ENCODE peak calls at places on chromosomes 1 and 21, in eight cellular contexts. I, R, Q, P, C, D, F and S are unnamed samples.

GRCh38 chr1:244614879-244615278 is 38.0 kb upstream of the DESI2 start:
- DNase-seq in Q (no peak), I (no peak), F (no peak), D (no peak), C (no peak), P (no peak), R (no peak), S (no peak)

GRCh38 chr1:13706058-13706457 is 6.1 kb downstream of the PRDM2 start:
- DNase-seq in D (no peak), C (no peak), Q (no peak), R (no peak), F (no peak), P (no peak), I (no peak), S (no peak)

GRCh38 chr1:6519935-6520621 is 28.6 kb upstream of the PLEKHG5 start:
- DNase-seq in I (peak; percentile 55), F (peak; percentile 56), R (no peak), C (peak; percentile 32), D (no peak), Q (no peak), P (peak; percentile 76), S (peak; percentile 64)

GRCh38 chr1:40760984-40761383 is 22.6 kb upstream of the KCNQ4 start:
- DNase-seq in P (no peak), R (no peak), Q (no peak), D (no peak), I (no peak), C (no peak), F (no peak), S (no peak)

GRCh38 chr1:110425611-110426152 is 18.2 kb upstream of the LAMTOR5 start:
- DNase-seq in F (no peak), P (peak; percentile 50), Q (no peak), D (no peak), C (no peak), R (peak; percentile 87), I (no peak), S (no peak)

GRCh38 chr21:39180429-39181019 is 2.7 kb downstream of the PSMG1 start:
- DNase-seq in Q (no peak), F (peak; percentile 28), I (no peak), C (no peak), P (no peak), D (no peak), R (no peak), S (no peak)

GRCh38 chr1:156760092-156760795 is 7.1 kb upstream of the PRCC start:
- DNase-seq in F (peak; percentile 50), C (no peak), I (no peak), R (no peak), P (no peak), D (no peak), Q (no peak), S (no peak)

GRCh38 chr1:232568331-232568852 is 61.5 kb downstream of the SIPA1L2 start:
- DNase-seq in F (no peak), C (no peak), D (no peak), Q (no peak), R (no peak), I (no peak), P (no peak), S (no peak)

GRCh38 chr1:41708332-41708731 is 210.4 kb downstream of the HIVEP3 start:
- DNase-seq in F (no peak), C (no peak), I (no peak), Q (no peak), D (no peak), P (no peak), R (no peak), S (no peak)

GRCh38 chr1:220880367-220880680 is 1.1 kb downstream of the HLX start:
- DNase-seq in P (no peak), I (no peak), D (no peak), Q (no peak), R (no peak), C (no peak), F (no peak), S (no peak)

GRCh38 chr1:113804421-113805255 is 7.6 kb downstream of the RSBN1 start:
- DNase-seq in D (peak; percentile 84), Q (no peak), I (no peak), C (peak; percentile 27), P (no peak), R (no peak), F (peak; percentile 77), S (no peak)

GRCh38 chr1:43619314-43619790 is 30.6 kb upstream of the KDM4A start:
- DNase-seq in I (no peak), D (no peak), Q (no peak), R (no peak), P (no peak), C (no peak), F (no peak), S (no peak)

GRCh38 chr1:245245021-245245667 is 90.4 kb downstream of the KIF26B start:
- DNase-seq in C (peak; percentile 58), R (no peak), Q (no peak), P (no peak), D (no peak), I (no peak), F (no peak), S (no peak)

GRCh38 chr1:82059931-82060330 is 259.2 kb downstream of the ADGRL2 start:
- DNase-seq in F (no peak), I (no peak), Q (no peak), D (no peak), C (no peak), P (no peak), R (no peak), S (no peak)

GRCh38 chr1:41696381-41696780 is 211.9 kb upstream of the EDN2 start:
- DNase-seq in I (no peak), F (no peak), C (no peak), Q (no peak), D (no peak), P (no peak), R (no peak), S (no peak)

GRCh38 chr1:11473635-11474034 is 5.3 kb upstream of the DISP3 start:
- DNase-seq in P (no peak), I (no peak), R (no peak), F (peak; percentile 53), C (no peak), Q (no peak), D (peak; percentile 27), S (no peak)

GRCh38 chr21:31660134-31660565 is 657 bp downstream of the SOD1 start:
- DNase-seq in Q (no peak), P (peak; percentile 75), D (no peak), C (no peak), R (peak; percentile 79), F (no peak), I (no peak), S (no peak)

GRCh38 chr1:86823821-86824500 is 90.0 kb downstream of the SELENOF start:
- DNase-seq in C (no peak), F (no peak), I (no peak), D (peak; percentile 79), Q (no peak), P (no peak), R (no peak), S (no peak)

GRCh38 chr1:61647142-61647541 is 77.8 kb downstream of the TM2D1 start:
- DNase-seq in I (no peak), D (peak; percentile 15), F (no peak), P (no peak), C (no peak), R (no peak), Q (no peak), S (no peak)

GRCh38 chr1:181522864-181523263 is 39.5 kb downstream of the CACNA1E start:
- DNase-seq in D (no peak), C (no peak), I (no peak), Q (no peak), R (no peak), P (no peak), F (no peak), S (no peak)

GRCh38 chr21:41750051-41750450 is 16.8 kb downstream of the RIPK4 start:
- DNase-seq in F (no peak), D (no peak), P (no peak), I (no peak), C (no peak), Q (no peak), R (no peak), S (no peak)

GRCh38 chr1:76463278-76463677 is 388.7 kb downstream of the ST6GALNAC3 start:
- DNase-seq in Q (no peak), P (no peak), R (no peak), I (no peak), F (no peak), C (no peak), D (no peak), S (no peak)

GRCh38 chr1:145997156-145998023 is 1.0 kb upstream of the TXNIP start:
- DNase-seq in D (peak; percentile 26), C (peak; percentile 66), I (no peak), F (peak; percentile 71), R (peak; percentile 80), P (peak; percentile 61), Q (no peak), S (no peak)

GRCh38 chr1:186849824-186850223 is 21.1 kb downstream of the PLA2G4A start:
- DNase-seq in P (no peak), C (no peak), F (no peak), I (no peak), R (no peak), Q (no peak), D (no peak), S (no peak)

GRCh38 chr1:17441265-17441992 is 2.0 kb upstream of the RCC2 start:
- DNase-seq in F (peak; percentile 55), I (no peak), D (no peak), Q (no peak), C (no peak), R (no peak), P (no peak), S (no peak)

DNA sequence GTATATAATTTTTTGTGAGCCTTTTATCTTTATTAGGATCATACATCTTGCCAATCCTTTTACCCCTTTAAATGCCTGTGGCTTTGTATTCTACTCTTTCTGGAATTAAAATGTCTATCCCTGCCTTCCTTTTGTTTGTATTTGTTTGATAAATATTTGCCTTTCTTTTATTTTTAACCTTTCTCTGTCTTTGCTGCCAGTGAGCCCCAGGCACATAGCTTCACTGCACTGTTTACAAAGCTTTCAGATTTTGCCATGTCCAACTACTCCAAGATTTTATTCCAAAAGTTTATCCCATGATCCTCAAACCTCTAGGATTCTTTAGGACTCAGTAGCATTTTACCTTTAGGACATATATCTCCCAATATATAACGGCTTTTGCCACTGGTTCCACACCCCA is 281.2 kb downstream of the PAPPA2 start:
- DNase-seq in Q (no peak), D (no peak), C (no peak), F (no peak), R (no peak), I (no peak), P (no peak), S (no peak)
- H3K27ac ChIP-seq in Q (no peak overlapping the region), D (no peak overlapping the region), C (no peak overlapping the region), F (no peak overlapping the region), R (no peak overlapping the region), I (no peak overlapping the region), P (no peak overlapping the region), S (no peak overlapping the region)

GRCh38 chr1:111660204-111661150 is 40.9 kb downstream of the RAP1A start:
- DNase-seq in P (no peak), Q (no peak), D (no peak), R (no peak), C (no peak), F (peak; percentile 74), I (no peak), S (no peak)
- TF ChIP-seq POLR2A in P (no peak), Q (no peak), D (no peak), R (no peak), C (no peak), F (no peak), I (no peak), S (no peak)

GRCh38 chr1:27634982-27635362 is at the start of gene FGR:
- DNase-seq in F (no peak), C (peak; percentile 39), P (no peak), D (no peak), I (no peak), Q (no peak), R (no peak), S (no peak)
- H3K27ac ChIP-seq in F (no peak within 1 kb of the TSS), C (peak within 1 kb of the TSS; percentile 39), P (no peak within 1 kb of the TSS), D (no peak within 1 kb of the TSS), I (peak within 1 kb of the TSS; percentile 61), Q (peak within 1 kb of the TSS; percentile 95), R (peak within 1 kb of the TSS; percentile 62), S (peak within 1 kb of the TSS; percentile 75)

GRCh38 chr1:159203621-159204020 is 1.1 kb upstream of the ACKR1 start:
- DNase-seq in D (no peak), C (no peak), I (no peak), P (no peak), Q (no peak), R (no peak), F (no peak), S (no peak)
- TF ChIP-seq POLR2A in D (no peak), C (no peak), I (no peak), P (no peak), Q (no peak), R (no peak), F (no peak), S (no peak)